ENCODE peak calls at places on chromosomes 11 and 22, in eight cellular contexts. S is left ventricle myocardium superior, I is NCI-H2081, U is NCI-H1092, K is D341Med, Y is HT-29, G is germinal center, M is astrocyte of the cerebellum. T is an unnamed sample.

GRCh38 chr22:43066134-43066533 is 23.1 kb downstream of the TTLL1 start:
- DNase-seq in G (no peak), M (no peak), K (peak), S (peak), I (no peak), Y (no peak), U (no peak), T (no peak)

GRCh38 chr11:130427581-130428211 is 713 bp downstream of the ADAMTS8 start:
- DNase-seq in G (no peak), M (no peak), U (peak), S (peak), I (no peak), Y (no peak), K (peak), T (no peak)

GRCh38 chr22:37472418-37473006 is 13.7 kb downstream of the MFNG start:
- DNase-seq in M (no peak), K (peak), S (no peak), G (peak), Y (peak), I (no peak), U (no peak), T (peak)

GRCh38 chr11:8260202-8260996 is 3.3 kb downstream of the LMO1 start:
- DNase-seq in Y (no peak), M (no peak), G (no peak), I (no peak), U (no peak), K (no peak), S (peak), T (no peak)

GRCh38 chr11:59271811-59272327 is 59.1 kb upstream of the MPEG1 start:
- DNase-seq in Y (no peak), M (no peak), G (peak), S (no peak), I (no peak), K (no peak), U (no peak), T (no peak)

GRCh38 chr22:42734406-42734805 is 13.7 kb upstream of the A4GALT start:
- DNase-seq in K (no peak), I (no peak), M (no peak), G (no peak), Y (no peak), S (no peak), U (no peak), T (no peak)

GRCh38 chr11:122661182-122661945 is 5.8 kb downstream of the UBASH3B start:
- DNase-seq in U (peak), M (peak), K (no peak), S (no peak), G (no peak), I (peak), Y (no peak), T (peak)

GRCh38 chr22:36853407-36854099 is 7.3 kb upstream of the NCF4 start:
- DNase-seq in I (peak), M (no peak), K (peak), G (peak), Y (peak), S (peak), U (peak), T (peak)

GRCh38 chr11:35617687-35618496 is at the start of gene FJX1:
- DNase-seq in M (peak), I (peak), U (peak), Y (peak), S (peak), K (peak), G (peak), T (peak)

GRCh38 chr11:101341578-101341977 is 212.0 kb upstream of the PGR start:
- DNase-seq in I (no peak), M (no peak), Y (no peak), S (no peak), G (no peak), K (no peak), U (no peak), T (no peak)

GRCh38 chr11:45967506-45967905 is 45.0 kb downstream of the LARGE2 start:
- DNase-seq in G (no peak), K (no peak), I (no peak), Y (no peak), U (no peak), S (no peak), M (no peak), T (no peak)

GRCh38 chr11:117417342-117417741 is 89.7 kb downstream of the CEP164 start:
- DNase-seq in K (no peak), I (no peak), Y (no peak), M (no peak), G (no peak), S (no peak), U (no peak), T (no peak)

GRCh38 chr22:23235425-23235824 is 55.1 kb downstream of the BCR start:
- DNase-seq in K (no peak), U (no peak), I (no peak), G (no peak), S (no peak), M (no peak), Y (no peak), T (no peak)

GRCh38 chr11:32062540-32062939 is 28.3 kb upstream of the RCN1 start:
- DNase-seq in I (no peak), K (no peak), G (no peak), Y (no peak), M (no peak), S (no peak), U (no peak), T (no peak)

GRCh38 chr11:61011239-61011870 is 39.9 kb downstream of the CD6 start:
- DNase-seq in S (no peak), Y (no peak), U (no peak), K (no peak), M (no peak), I (no peak), G (no peak), T (no peak)

GRCh38 chr11:19957301-19957985 is 202.8 kb downstream of the DBX1 start:
- DNase-seq in M (no peak), I (no peak), K (no peak), Y (no peak), U (no peak), G (no peak), S (no peak), T (no peak)

GRCh38 chr11:19766810-19767209 is 54.2 kb downstream of the NAV2 start:
- DNase-seq in U (no peak), G (no peak), I (no peak), S (no peak), Y (no peak), M (no peak), K (no peak), T (no peak)

GRCh38 chr11:4118107-4118506 is 23.5 kb downstream of the RRM1 start:
- DNase-seq in Y (no peak), M (no peak), S (no peak), U (no peak), I (no peak), K (no peak), G (no peak), T (no peak)

GRCh38 chr11:56876621-56877312 is 111.9 kb upstream of the OR5AK2 start:
- DNase-seq in Y (no peak), I (no peak), K (no peak), G (no peak), U (no peak), S (no peak), M (no peak), T (no peak)

GRCh38 chr11:75851203-75851602 is 36.2 kb downstream of the UVRAG start:
- DNase-seq in M (no peak), S (no peak), G (no peak), K (no peak), U (no peak), Y (no peak), I (no peak), T (no peak)

GRCh38 chr11:72228229-72228843 is 3.8 kb downstream of the INPPL1 start:
- DNase-seq in G (no peak), I (peak), U (no peak), S (no peak), Y (no peak), M (no peak), K (peak), T (no peak)

GRCh38 chr22:30823015-30823370 is 128.3 kb downstream of the OSBP2 start:
- DNase-seq in K (no peak), G (no peak), S (no peak), I (no peak), U (no peak), M (no peak), Y (no peak), T (peak)

GRCh38 chr11:64739871-64740270 is 4.1 kb downstream of the RASGRP2 start:
- DNase-seq in Y (no peak), I (no peak), G (no peak), S (no peak), U (no peak), M (no peak), K (no peak), T (no peak)

GRCh38 chr22:38107692-38108515 is 2.6 kb downstream of the BAIAP2L2 start:
- DNase-seq in Y (peak), G (no peak), S (no peak), U (no peak), K (no peak), I (no peak), M (no peak), T (no peak)

GRCh38 chr22:36921309-36922096 is 8.1 kb downstream of the CSF2RB start:
- DNase-seq in G (peak), S (no peak), M (no peak), U (no peak), K (no peak), I (no peak), Y (no peak), T (no peak)

GRCh38 chr22:24893341-24894070 is 53.0 kb downstream of the LHFPL7 start:
- DNase-seq in K (no peak), I (no peak), M (no peak), Y (peak), G (no peak), S (no peak), U (no peak), T (no peak)

GRCh38 chr11:12318791-12319733 is 58.3 kb upstream of the PARVA start:
- DNase-seq in M (peak), K (peak), Y (no peak), I (peak), U (peak), S (no peak), G (no peak), T (no peak)

GRCh38 chr11:113248702-113249490 is 65.5 kb upstream of the TTC12 start:
- DNase-seq in M (no peak), G (no peak), I (no peak), U (no peak), Y (no peak), K (no peak), S (no peak), T (no peak)

GRCh38 chr11:115488945-115489344 is 15.3 kb downstream of the CADM1 start:
- DNase-seq in M (peak), U (no peak), I (no peak), K (no peak), S (no peak), Y (no peak), G (no peak), T (no peak)

GRCh38 chr11:7639643-7640025 is 33.7 kb downstream of the CYB5R2 start:
- DNase-seq in M (no peak), G (no peak), I (no peak), S (no peak), Y (peak), U (no peak), K (no peak), T (no peak)

GRCh38 chr22:31619611-31620300 is 42.3 kb downstream of the PISD start:
- DNase-seq in Y (no peak), U (no peak), G (no peak), K (no peak), S (no peak), I (no peak), M (no peak), T (no peak)

T was measured in SK-MEL-5.